ENCODE peak calls at places on chromosome 21, in six cellular contexts. W is transverse colon, Z is A549, H is thyroid gland, Q is body of pancreas, F is right lobe of liver. Y is an unnamed sample.

GRCh38 chr21:38293113-38293512 is 36.3 kb downstream of the KCNJ15 start:
- DNase-seq in Z (no peak), Q (no peak), W (peak; percentile 25), H (peak; percentile 59), F (no peak), Y (no peak)

GRCh38 chr21:29318354-29318753 is 19.6 kb downstream of the BACH1 start:
- DNase-seq in W (no peak), Z (no peak), Q (peak; percentile 23), H (peak; percentile 29), F (no peak), Y (no peak)

GRCh38 chr21:31132574-31133242 is 94.4 kb upstream of the KRTAP19-8 start:
- DNase-seq in F (no peak), Z (no peak), W (peak; percentile 43), Q (peak; percentile 23), H (no peak), Y (no peak)

GRCh38 chr21:43793243-43793642 is 3.9 kb downstream of the RRP1 start:
- DNase-seq in W (no peak), Q (no peak), H (no peak), Z (no peak), F (no peak), Y (no peak)

GRCh38 chr21:18493420-18493819 is 89.8 kb upstream of the TMPRSS15 start:
- DNase-seq in Q (no peak), H (no peak), F (no peak), W (no peak), Z (no peak), Y (no peak)

GRCh38 chr21:26591543-26591942 is 18.5 kb upstream of the CYYR1 start:
- DNase-seq in Z (no peak), F (no peak), H (no peak), W (no peak), Q (no peak), Y (no peak)

GRCh38 chr21:38787461-38788274 is 18.1 kb upstream of the ETS2 start:
- DNase-seq in H (peak; percentile 79), Z (peak; percentile 79), F (peak; percentile 87), Q (peak; percentile 94), W (peak; percentile 83), Y (peak; percentile 83)

GRCh38 chr21:35281946-35282345 is 232.8 kb upstream of the RUNX1 start:
- DNase-seq in H (no peak), F (no peak), Q (no peak), Z (no peak), W (no peak), Y (no peak)

GRCh38 chr21:39319251-39319756 is 5.9 kb upstream of the BRWD1 start:
- DNase-seq in Z (no peak), H (peak; percentile 26), Q (peak; percentile 22), W (no peak), F (no peak), Y (no peak)

GRCh38 chr21:30962013-30962412 is 76.3 kb downstream of the KRTAP19-8 start:
- DNase-seq in H (no peak), Q (no peak), F (no peak), Z (no peak), W (no peak), Y (no peak)

GRCh38 chr21:28336299-28336698 is 656.4 kb downstream of the LTN1 start:
- DNase-seq in W (no peak), H (no peak), Z (no peak), Q (peak; percentile 64), F (peak; percentile 22), Y (peak; percentile 10)

GRCh38 chr21:31184462-31184861 is 146.2 kb upstream of the KRTAP19-8 start:
- DNase-seq in Q (no peak), H (no peak), F (no peak), Z (no peak), W (no peak), Y (no peak)

GRCh38 chr21:24895885-24896734 is 711.2 kb downstream of the MRPL39 start:
- DNase-seq in W (peak; percentile 19), Q (peak; percentile 5), Z (no peak), H (no peak), F (no peak), Y (peak; percentile 18)

GRCh38 chr21:43340491-43341348 is 86.2 kb downstream of the SIK1 start:
- DNase-seq in Q (no peak), H (no peak), W (peak; percentile 59), Z (peak; percentile 62), F (no peak), Y (no peak)

GRCh38 chr21:43805275-43805800 is 16.0 kb downstream of the RRP1 start:
- DNase-seq in Z (no peak), Q (no peak), H (peak; percentile 71), F (no peak), W (peak; percentile 52), Y (no peak)

GRCh38 chr21:18499761-18500376 is 96.3 kb upstream of the TMPRSS15 start:
- DNase-seq in Q (peak; percentile 44), W (peak; percentile 12), H (peak; percentile 6), Z (no peak), F (no peak), Y (no peak)

GRCh38 chr21:16594191-16594590 is 864.4 kb downstream of the USP25 start:
- DNase-seq in Z (no peak), Q (no peak), H (no peak), W (no peak), F (no peak), Y (no peak)

GRCh38 chr21:35051287-35051818 is 2.3 kb upstream of the RUNX1 start:
- DNase-seq in Q (peak; percentile 92), F (peak; percentile 84), Z (peak; percentile 43), W (peak; percentile 89), H (peak; percentile 61), Y (peak; percentile 20)

GRCh38 chr21:31444061-31444460 is 100.0 kb upstream of the TIAM1 start:
- DNase-seq in F (no peak), H (no peak), W (no peak), Q (peak; percentile 14), Z (no peak), Y (no peak)

GRCh38 chr21:30580132-30580531 is 10.1 kb downstream of the KRTAP22-2 start:
- DNase-seq in F (no peak), H (peak; percentile 15), Q (no peak), W (no peak), Z (no peak), Y (peak; percentile 81)

GRCh38 chr21:18951291-18952038 is 547.9 kb upstream of the TMPRSS15 start:
- DNase-seq in Q (peak; percentile 30), W (peak; percentile 24), H (no peak), F (no peak), Z (no peak), Y (no peak)

GRCh38 chr21:28375708-28376385 is 616.8 kb downstream of the LTN1 start:
- DNase-seq in Z (no peak), W (no peak), Q (no peak), F (peak; percentile 33), H (no peak), Y (no peak)

GRCh38 chr21:39387461-39388037 is 38.7 kb upstream of the HMGN1 start:
- DNase-seq in H (peak; percentile 91), Z (peak; percentile 82), F (peak; percentile 94), W (peak; percentile 92), Q (peak; percentile 89), Y (peak; percentile 85)

GRCh38 chr21:43274022-43274945 is 105.5 kb downstream of the CRYAA start:
- DNase-seq in W (no peak), H (no peak), Z (no peak), Q (no peak), F (peak; percentile 61), Y (no peak)

GRCh38 chr21:41924355-41924754 is 29.5 kb downstream of the C2CD2 start:
- DNase-seq in W (no peak), H (no peak), Q (no peak), F (no peak), Z (no peak), Y (no peak)

GRCh38 chr21:41926807-41927171 is 27.0 kb downstream of the C2CD2 start:
- DNase-seq in F (no peak), H (no peak), Z (no peak), Q (no peak), W (no peak), Y (no peak)

GRCh38 chr21:41923641-41924342 is 30.0 kb downstream of the C2CD2 start:
- DNase-seq in Z (no peak), F (no peak), Q (no peak), H (no peak), W (no peak), Y (no peak)

GRCh38 chr21:41927727-41928409 is 25.9 kb downstream of the C2CD2 start:
- DNase-seq in Q (peak; percentile 33), F (no peak), H (no peak), Z (no peak), W (no peak), Y (no peak)

GRCh38 chr21:41926068-41926806 is 27.6 kb downstream of the C2CD2 start:
- DNase-seq in F (no peak), W (no peak), Q (peak; percentile 69), H (peak; percentile 13), Z (no peak), Y (peak; percentile 35)
- TF ChIP-seq POLR2A in F (no peak), W (no peak), Q (peak; percentile 29), H (no peak), Z (no peak), Y (no peak)

GRCh38 chr21:37266515-37267221 is 466 bp downstream of the VPS26C start:
- DNase-seq in W (no peak), Z (no peak), Q (no peak), H (no peak), F (peak; percentile 68), Y (no peak)
- TF ChIP-seq POLR2A in W (no peak), Z (no peak), Q (no peak), H (no peak), F (no peak), Y (no peak)

DNA sequence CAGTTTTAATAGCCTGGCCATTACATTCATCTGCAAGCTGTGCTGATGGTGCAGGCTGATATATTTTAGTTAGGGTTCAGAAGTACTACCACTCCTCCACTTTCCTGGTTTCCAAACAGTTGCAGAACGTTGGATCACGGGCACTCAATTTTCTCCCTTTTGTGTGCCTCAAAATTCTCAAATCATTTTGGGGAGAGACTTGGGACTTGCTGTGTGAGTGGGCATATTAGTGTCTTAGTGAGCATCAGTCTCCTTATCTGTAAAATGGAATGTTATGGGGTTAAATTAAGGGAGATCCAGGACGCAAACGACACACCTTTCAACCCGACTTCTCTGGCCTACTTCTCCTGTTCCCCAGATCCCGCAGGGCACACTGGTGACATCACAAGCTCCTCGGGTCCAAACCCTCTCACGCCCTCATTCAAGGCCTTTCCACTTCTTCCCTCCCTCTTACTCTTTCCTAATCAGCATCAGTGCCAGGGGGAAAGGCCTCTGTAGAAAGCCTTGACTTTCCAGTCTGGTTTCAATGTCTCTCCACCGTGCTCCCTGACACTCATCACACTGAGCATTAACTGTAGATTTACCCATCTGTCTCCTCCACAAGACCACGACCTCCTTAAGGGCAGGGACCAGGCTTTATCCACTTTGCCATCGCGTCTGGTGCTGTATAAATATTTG is 1.2 kb downstream of the PIGP start:
- DNase-seq in W (peak; percentile 64), H (peak; percentile 54), Z (peak; percentile 23), F (no peak), Q (peak; percentile 74), Y (peak; percentile 33)
- TF ChIP-seq POLR2A in W (no peak), H (no peak), Z (no peak), F (no peak), Q (no peak), Y (peak; percentile 36)

GRCh38 chr21:33643658-33644311 is 1.5 kb downstream of the ITSN1 start:
- DNase-seq in W (no peak), F (no peak), H (no peak), Q (no peak), Z (no peak), Y (no peak)

GRCh38 chr21:33641339-33642026 is at the start of gene CRYZL1:
- DNase-seq in H (peak; percentile 100), F (peak; percentile 100), Z (peak; percentile 75), Q (peak; percentile 100), W (peak; percentile 100), Y (peak; percentile 100)

GRCh38 chr21:33642896-33643657 is 776 bp downstream of the ITSN1 start:
- DNase-seq in Q (peak; percentile 26), H (peak; percentile 35), F (peak; percentile 51), W (peak; percentile 48), Z (no peak), Y (peak; percentile 10)

GRCh38 chr21:33640697-33641338 is 723 bp downstream of the CRYZL1 start:
- DNase-seq in Q (peak; percentile 13), W (peak; percentile 23), H (no peak), F (no peak), Z (no peak), Y (peak; percentile 13)

GRCh38 chr21:33642027-33642895 is at the start of gene ITSN1:
- DNase-seq in F (peak; percentile 100), W (peak; percentile 100), H (peak; percentile 100), Z (peak; percentile 79), Q (peak; percentile 99), Y (peak; percentile 100)
- TF ChIP-seq POLR2A in F (peak; percentile 96), W (peak; percentile 96), H (no peak), Z (peak; percentile 79), Q (peak; percentile 93), Y (peak; percentile 95)

Y was measured in prostate gland.